ENCODE peak calls at places on chromosomes 7 and 10, in seven cellular contexts. T, H, Q, A, V, U and I are unnamed samples.

GRCh38 chr10:51834548-51834947 is 135.2 kb upstream of the CSTF2T start:
- DNase-seq in T (no peak), A (no peak), H (no peak), U (no peak), Q (no peak), V (no peak), I (no peak)

GRCh38 chr7:158495780-158496179 is 91.8 kb downstream of the PTPRN2 start:
- DNase-seq in H (no peak), T (no peak), A (peak), Q (peak), U (no peak), V (peak), I (no peak)

GRCh38 chr7:158782638-158783490 is 46.4 kb downstream of the ESYT2 start:
- DNase-seq in H (no peak), T (no peak), U (no peak), A (no peak), Q (no peak), V (peak), I (no peak)

GRCh38 chr10:110498982-110499795 is 1.5 kb downstream of the DUSP5 start:
- DNase-seq in V (peak), H (no peak), A (no peak), Q (peak), U (peak), T (no peak), I (no peak)

GRCh38 chr10:22682237-22683192 is 31.9 kb downstream of the PIP4K2A start:
- DNase-seq in A (no peak), Q (no peak), V (peak), H (peak), T (no peak), U (peak), I (no peak)

GRCh38 chr10:6279540-6280267 is 77.0 kb downstream of the PFKFB3 start:
- DNase-seq in H (no peak), U (no peak), Q (peak), A (no peak), V (peak), T (no peak), I (no peak)

GRCh38 chr10:92094960-92095359 is 171.4 kb downstream of the BTAF1 start:
- DNase-seq in V (no peak), U (no peak), H (no peak), A (no peak), Q (no peak), T (no peak), I (no peak)

GRCh38 chr7:141416691-141417268 is 134.4 kb upstream of the AGK start:
- DNase-seq in T (no peak), A (no peak), H (no peak), Q (no peak), U (no peak), V (no peak), I (no peak)

GRCh38 chr7:1720325-1720724 is 50.2 kb downstream of the ELFN1 start:
- DNase-seq in U (no peak), A (no peak), H (no peak), V (no peak), T (no peak), Q (no peak), I (no peak)

GRCh38 chr7:298739-299138 is 8.8 kb downstream of the FOXL3 start:
- DNase-seq in V (no peak), T (no peak), H (no peak), U (no peak), Q (no peak), A (no peak), I (no peak)

GRCh38 chr7:36985866-36986402 is 261.6 kb upstream of the AOAH start:
- DNase-seq in Q (no peak), U (no peak), T (no peak), H (no peak), A (peak), V (no peak), I (no peak)

GRCh38 chr10:131980757-131981428 is 830 bp downstream of the BNIP3 start:
- DNase-seq in T (no peak), U (no peak), H (no peak), Q (no peak), V (peak), A (peak), I (no peak)

GRCh38 chr10:119281581-119282071 is 74.3 kb downstream of the GRK5 start:
- DNase-seq in V (no peak), H (no peak), U (no peak), T (no peak), A (peak), Q (no peak), I (no peak)

GRCh38 chr10:22027666-22028238 is 24.2 kb upstream of the DNAJC1 start:
- DNase-seq in T (no peak), H (no peak), U (no peak), V (no peak), Q (no peak), A (no peak), I (no peak)

GRCh38 chr10:1737222-1738061 is at the start of gene ADARB2:
- DNase-seq in A (peak), Q (peak), V (no peak), H (no peak), T (peak), U (peak), I (peak)
- TF ChIP-seq TAF1 in A (no peak), Q (peak), V (no peak), H (no peak), T (peak), U (peak), I (peak)

GRCh38 chr7:101815826-101816488 is 1.5 kb upstream of the CUX1 start:
- DNase-seq in A (peak), U (no peak), Q (peak), H (peak), V (peak), T (no peak), I (peak)

GRCh38 chr7:101814081-101814995 is 3.1 kb upstream of the CUX1 start:
- DNase-seq in A (peak), U (no peak), V (peak), Q (no peak), T (peak), H (peak), I (peak)

GRCh38 chr7:101816499-101817030 is 861 bp upstream of the CUX1 start:
- DNase-seq in A (peak), U (no peak), V (no peak), H (peak), Q (no peak), T (no peak), I (no peak)

GRCh38 chr7:101813414-101814019 is 3.9 kb upstream of the CUX1 start:
- DNase-seq in H (no peak), V (no peak), U (no peak), Q (no peak), T (no peak), A (no peak), I (no peak)

DNA sequence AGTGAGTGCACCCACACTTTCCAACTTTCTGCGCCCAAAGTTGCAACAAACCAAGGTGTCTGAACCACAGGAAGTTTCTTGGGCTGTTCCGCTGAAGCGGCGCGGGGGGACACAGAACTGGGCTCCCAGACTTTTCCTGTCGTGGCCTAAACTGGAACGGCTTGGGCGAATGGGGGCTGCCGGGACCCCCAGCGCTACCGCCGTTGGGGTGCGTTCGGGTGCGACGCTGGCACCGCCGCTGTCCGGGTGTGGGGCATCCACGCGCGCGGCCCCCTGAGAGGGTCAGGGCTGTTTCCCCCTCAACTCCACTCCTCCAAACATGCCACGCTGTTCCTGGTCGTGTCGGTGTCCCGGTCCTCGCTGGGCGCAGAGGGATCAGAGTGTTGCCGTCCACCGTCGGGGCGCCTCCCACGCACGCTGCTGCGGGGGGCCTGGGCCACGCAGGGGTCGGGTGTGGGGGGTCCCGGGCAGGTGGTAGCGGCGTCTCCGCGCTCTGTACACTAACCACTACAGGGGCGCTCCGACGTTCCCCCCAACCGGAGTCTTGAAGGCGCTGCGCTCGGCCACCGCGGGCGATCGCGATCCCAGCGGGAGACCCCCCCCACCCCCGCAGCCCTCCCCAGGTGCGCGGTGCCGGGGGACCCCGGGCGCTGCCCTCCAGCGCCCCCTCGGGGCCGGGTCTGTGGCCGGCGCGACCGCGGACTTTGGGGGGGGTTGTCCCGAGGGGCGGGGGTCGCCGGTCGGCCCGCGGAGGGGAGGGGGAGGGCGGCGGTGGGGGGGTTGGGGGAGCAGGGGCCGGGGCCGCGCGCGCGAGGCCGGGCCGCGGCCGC is 2.2 kb upstream of the CUX1 start:
- DNase-seq in H (peak), A (peak), V (no peak), T (peak), U (no peak), Q (no peak), I (no peak)
- TF ChIP-seq TAF1 in H (no peak), A (no peak), V (no peak), T (no peak), U (no peak), Q (no peak), I (no peak)

GRCh38 chr10:656883-657282 is 32.6 kb downstream of the DIP2C start:
- DNase-seq in V (no peak), A (no peak), Q (no peak), H (no peak), T (no peak), U (no peak), I (no peak)
- TF ChIP-seq TAF1 in V (no peak), A (no peak), Q (no peak), H (no peak), T (no peak), U (no peak), I (no peak)

GRCh38 chr10:72291019-72291532 is 17.4 kb downstream of the DDIT4 start:
- DNase-seq in V (no peak), T (no peak), U (no peak), A (no peak), Q (no peak), H (peak), I (no peak)
- TF ChIP-seq TAF1 in V (no peak), T (no peak), U (no peak), A (no peak), Q (no peak), H (no peak), I (no peak)

GRCh38 chr7:29239638-29240037 is 45.1 kb downstream of the CHN2 start:
- DNase-seq in A (no peak), T (no peak), H (peak), V (no peak), Q (peak), U (no peak), I (no peak)
- TF ChIP-seq TAF1 in A (no peak), T (no peak), H (no peak), V (no peak), Q (no peak), U (no peak), I (no peak)